ENCODE peak calls at places on chromosome 2, in ten cellular contexts. L is sigmoid colon, V is cardiac fibroblast, K is HFF-Myc, C is OCI-LY7, G is AG04450, I is transverse colon, J is right atrium auricular region, X is skeletal muscle cell, M is kidney. N is an unnamed sample.

GRCh38 chr2:46407852-46408455 is 71.4 kb upstream of the TMEM247 start:
- DNase-seq in L (no peak), V (no peak), K (no peak), C (no peak), G (no peak), I (no peak), J (no peak), X (no peak), M (no peak), N (no peak)

GRCh38 chr2:120312076-120312475 is 33.9 kb upstream of the INHBB start:
- DNase-seq in L (no peak), V (no peak), K (no peak), C (no peak), G (no peak), I (no peak), J (no peak), X (no peak), M (no peak), N (no peak)

GRCh38 chr2:214782671-214783070 is 26.8 kb downstream of the BARD1 start:
- DNase-seq in L (no peak), V (no peak), K (no peak), C (no peak), G (no peak), I (no peak), J (no peak), X (no peak), M (no peak), N (no peak)

GRCh38 chr2:10917927-10918326 is 6.2 kb downstream of the KCNF1 start:
- DNase-seq in L (peak), V (no peak), K (no peak), C (no peak), G (no peak), I (no peak), J (no peak), X (no peak), M (no peak), N (no peak)

GRCh38 chr2:9106338-9107167 is 100.1 kb upstream of the ASAP2 start:
- DNase-seq in L (no peak), V (peak), K (no peak), C (no peak), G (no peak), I (no peak), J (no peak), X (no peak), M (no peak), N (no peak)

GRCh38 chr2:239081622-239082021 is 233.7 kb downstream of the TWIST2 start:
- DNase-seq in L (no peak), V (no peak), K (no peak), C (no peak), G (no peak), I (no peak), J (no peak), X (no peak), M (peak), N (no peak)

GRCh38 chr2:170812716-170813585 is 3.7 kb upstream of the GAD1 start:
- DNase-seq in L (no peak), V (peak), K (peak), C (peak), G (peak), I (no peak), J (no peak), X (peak), M (no peak), N (peak)

GRCh38 chr2:102301867-102302362 is 9.4 kb upstream of the IL1RL1 start:
- DNase-seq in L (no peak), V (peak), K (no peak), C (peak), G (no peak), I (peak), J (no peak), X (no peak), M (no peak), N (peak)

GRCh38 chr2:36238126-36238525 is 117.5 kb upstream of the CRIM1 start:
- DNase-seq in L (no peak), V (no peak), K (no peak), C (no peak), G (no peak), I (no peak), J (no peak), X (no peak), M (no peak), N (no peak)

GRCh38 chr2:203789613-203790012 is 78.0 kb upstream of the CTLA4 start:
- DNase-seq in L (no peak), V (peak), K (no peak), C (no peak), G (no peak), I (no peak), J (no peak), X (no peak), M (no peak), N (no peak)

GRCh38 chr2:26541401-26542193 is 63.7 kb upstream of the OTOF start:
- DNase-seq in L (peak), V (no peak), K (no peak), C (no peak), G (no peak), I (no peak), J (no peak), X (no peak), M (no peak), N (no peak)

GRCh38 chr2:156892449-156893335 is 364.8 kb upstream of the GALNT5 start:
- DNase-seq in L (no peak), V (peak), K (peak), C (peak), G (no peak), I (no peak), J (no peak), X (no peak), M (no peak), N (peak)

GRCh38 chr2:214808481-214808931 is 977 bp downstream of the BARD1 start:
- DNase-seq in L (no peak), V (no peak), K (no peak), C (peak), G (no peak), I (no peak), J (no peak), X (no peak), M (no peak), N (no peak)

GRCh38 chr2:85240055-85240454 is 87.7 kb downstream of the TGOLN2 start:
- DNase-seq in L (no peak), V (no peak), K (no peak), C (no peak), G (no peak), I (no peak), J (no peak), X (no peak), M (no peak), N (no peak)

GRCh38 chr2:173462908-173463840 is 108.5 kb downstream of the CDCA7 start:
- DNase-seq in L (no peak), V (no peak), K (no peak), C (no peak), G (no peak), I (peak), J (no peak), X (no peak), M (no peak), N (no peak)

GRCh38 chr2:44706584-44707553 is 234.6 kb upstream of the SIX3 start:
- DNase-seq in L (no peak), V (no peak), K (no peak), C (no peak), G (no peak), I (no peak), J (no peak), X (no peak), M (no peak), N (no peak)

GRCh38 chr2:219530048-219530963 is 13.3 kb downstream of the CHPF start:
- DNase-seq in L (peak), V (peak), K (peak), C (peak), G (peak), I (peak), J (peak), X (peak), M (peak), N (peak)

GRCh38 chr2:240506406-240507059 is 51.3 kb downstream of the ANKMY1 start:
- DNase-seq in L (no peak), V (no peak), K (no peak), C (no peak), G (no peak), I (no peak), J (peak), X (no peak), M (no peak), N (no peak)

GRCh38 chr2:54997826-54998225 is 52.4 kb downstream of the RTN4 start:
- DNase-seq in L (no peak), V (no peak), K (no peak), C (no peak), G (no peak), I (no peak), J (no peak), X (no peak), M (no peak), N (no peak)

GRCh38 chr2:61114147-61114546 is 47.8 kb upstream of the C2orf74 start:
- DNase-seq in L (no peak), V (no peak), K (no peak), C (no peak), G (no peak), I (no peak), J (no peak), X (no peak), M (no peak), N (no peak)

GRCh38 chr2:18356676-18357075 is 203.8 kb downstream of the RDH14 start:
- DNase-seq in L (no peak), V (peak), K (no peak), C (no peak), G (no peak), I (no peak), J (no peak), X (no peak), M (no peak), N (no peak)

GRCh38 chr2:69641887-69642708 is 1.4 kb downstream of the AAK1 start:
- DNase-seq in L (no peak), V (no peak), K (no peak), C (no peak), G (no peak), I (no peak), J (no peak), X (no peak), M (no peak), N (peak)

GRCh38 chr2:98134138-98134537 is 47.2 kb downstream of the VWA3B start:
- DNase-seq in L (no peak), V (no peak), K (no peak), C (no peak), G (no peak), I (no peak), J (no peak), X (peak), M (no peak), N (no peak)

GRCh38 chr2:51247252-51247651 is 215.3 kb upstream of the NRXN1 start:
- DNase-seq in L (no peak), V (no peak), K (no peak), C (no peak), G (no peak), I (no peak), J (no peak), X (no peak), M (no peak), N (no peak)

GRCh38 chr2:18991177-18992168 is 366.9 kb downstream of the OSR1 start:
- DNase-seq in L (peak), V (peak), K (no peak), C (no peak), G (peak), I (peak), J (peak), X (peak), M (no peak), N (no peak)

GRCh38 chr2:217478831-217479435 is 523.9 kb downstream of the TNS1 start:
- DNase-seq in L (no peak), V (no peak), K (no peak), C (no peak), G (no peak), I (no peak), J (no peak), X (no peak), M (no peak), N (no peak)

GRCh38 chr2:39743170-39743851 is 35.7 kb downstream of the THUMPD2 start:
- DNase-seq in L (no peak), V (peak), K (no peak), C (no peak), G (no peak), I (no peak), J (no peak), X (no peak), M (no peak), N (no peak)

GRCh38 chr2:136114392-136114791 is 3.6 kb downstream of the CXCR4 start:
- DNase-seq in L (no peak), V (no peak), K (no peak), C (no peak), G (no peak), I (no peak), J (no peak), X (no peak), M (no peak), N (peak)

GRCh38 chr2:9288681-9289338 is 82.2 kb downstream of the ASAP2 start:
- DNase-seq in L (no peak), V (peak), K (no peak), C (no peak), G (no peak), I (no peak), J (no peak), X (no peak), M (no peak), N (no peak)

GRCh38 chr2:44045061-44045460 is 49.3 kb upstream of the LRPPRC start:
- DNase-seq in L (no peak), V (no peak), K (no peak), C (no peak), G (no peak), I (no peak), J (no peak), X (no peak), M (no peak), N (no peak)

GRCh38 chr2:30334738-30335426 is 103.5 kb downstream of the LBH start:
- DNase-seq in L (no peak), V (no peak), K (no peak), C (peak), G (no peak), I (no peak), J (no peak), X (no peak), M (peak), N (peak)

GRCh38 chr2:138742446-138743057 is 37.6 kb downstream of the NXPH2 start:
- DNase-seq in L (no peak), V (no peak), K (no peak), C (no peak), G (no peak), I (no peak), J (no peak), X (peak), M (no peak), N (no peak)

GRCh38 chr2:43222472-43223146 is 3.8 kb downstream of the ZFP36L2 start:
- DNase-seq in L (no peak), V (peak), K (no peak), C (no peak), G (no peak), I (no peak), J (no peak), X (no peak), M (no peak), N (peak)

GRCh38 chr2:43136862-43137261 is 89.5 kb downstream of the ZFP36L2 start:
- DNase-seq in L (no peak), V (no peak), K (no peak), C (peak), G (no peak), I (no peak), J (no peak), X (no peak), M (peak), N (peak)

GRCh38 chr2:235637906-235638305 is 144.1 kb downstream of the AGAP1 start:
- DNase-seq in L (no peak), V (no peak), K (no peak), C (no peak), G (no peak), I (peak), J (no peak), X (no peak), M (no peak), N (no peak)

GRCh38 chr2:130252880-130253645 is 54.8 kb upstream of the TUBA3E start:
- DNase-seq in L (no peak), V (peak), K (no peak), C (no peak), G (no peak), I (peak), J (no peak), X (no peak), M (peak), N (no peak)

GRCh38 chr2:134946073-134946472 is 27.5 kb downstream of the CCNT2 start:
- DNase-seq in L (no peak), V (no peak), K (no peak), C (no peak), G (no peak), I (no peak), J (no peak), X (no peak), M (no peak), N (no peak)

GRCh38 chr2:134944975-134945374 is 26.4 kb downstream of the CCNT2 start:
- DNase-seq in L (no peak), V (no peak), K (no peak), C (no peak), G (no peak), I (no peak), J (no peak), X (no peak), M (no peak), N (no peak)

GRCh38 chr2:134943540-134943939 is 24.9 kb downstream of the CCNT2 start:
- DNase-seq in L (no peak), V (no peak), K (no peak), C (peak), G (no peak), I (no peak), J (no peak), X (no peak), M (no peak), N (no peak)
- H3K4me3 ChIP-seq in L (no peak), V (no peak), K (no peak), C (no peak), G (no peak), I (no peak), J (no peak), X (no peak), M (no peak), N (no peak)

DNA sequence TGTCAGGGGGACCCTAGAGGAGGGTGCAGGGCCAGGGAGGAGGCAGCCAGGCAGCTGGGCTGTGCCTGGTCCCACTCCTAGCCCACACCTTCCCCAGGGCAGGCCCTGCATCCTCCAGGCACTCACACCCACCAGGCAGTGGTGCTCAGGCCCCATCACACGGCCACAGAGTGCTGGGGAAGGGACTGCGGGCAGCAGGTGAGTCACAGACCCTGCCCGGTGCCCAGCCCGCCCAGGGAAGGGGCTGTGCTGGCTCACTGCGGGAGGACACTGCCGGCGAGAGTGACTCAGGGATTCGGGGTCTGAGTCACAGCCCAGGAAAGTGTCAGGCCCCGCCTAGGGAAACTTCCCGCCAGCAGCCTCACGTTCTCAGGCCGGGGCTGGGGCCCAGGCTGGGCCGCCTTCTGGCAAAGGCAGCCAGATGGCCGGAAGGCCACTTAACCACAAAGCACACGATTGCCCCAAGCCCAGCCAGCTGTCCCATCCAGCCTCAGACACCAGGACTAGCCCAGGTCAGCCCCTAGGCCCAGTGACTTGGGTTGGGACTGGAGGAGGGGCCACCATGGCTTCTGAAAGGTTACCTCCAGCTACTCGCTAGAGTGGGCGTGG is 42.2 kb downstream of the BIN1 start:
- DNase-seq in L (peak), V (peak), K (peak), C (no peak), G (peak), I (peak), J (peak), X (peak), M (peak), N (no peak)
- H3K4me3 ChIP-seq in L (no peak), V (no peak), K (no peak), C (no peak), G (peak), I (no peak), J (no peak), X (no peak), M (no peak), N (no peak)

GRCh38 chr2:166773268-166773949 is 114.9 kb upstream of the XIRP2 start:
- DNase-seq in L (no peak), V (no peak), K (no peak), C (no peak), G (no peak), I (no peak), J (no peak), X (no peak), M (no peak), N (no peak)
- H3K4me3 ChIP-seq in L (no peak), V (no peak), K (no peak), C (no peak), G (no peak), I (no peak), J (no peak), X (no peak), M (no peak), N (no peak)

GRCh38 chr2:201807452-201807980 is 1.2 kb downstream of the CDK15 start:
- DNase-seq in L (peak), V (peak), K (no peak), C (no peak), G (no peak), I (no peak), J (peak), X (peak), M (peak), N (no peak)

GRCh38 chr2:201806442-201806841 is at the start of gene CDK15:
- DNase-seq in L (peak), V (peak), K (no peak), C (no peak), G (no peak), I (no peak), J (no peak), X (peak), M (peak), N (no peak)

GRCh38 chr2:201809633-201810032 is 3.3 kb downstream of the CDK15 start:
- DNase-seq in L (no peak), V (no peak), K (no peak), C (no peak), G (no peak), I (no peak), J (no peak), X (no peak), M (no peak), N (no peak)

GRCh38 chr2:201810592-201810991 is 4.3 kb downstream of the CDK15 start:
- DNase-seq in L (no peak), V (no peak), K (no peak), C (no peak), G (no peak), I (no peak), J (no peak), X (no peak), M (no peak), N (no peak)

GRCh38 chr2:201808070-201808469 is 1.7 kb downstream of the CDK15 start:
- DNase-seq in L (no peak), V (no peak), K (no peak), C (no peak), G (no peak), I (no peak), J (no peak), X (no peak), M (no peak), N (no peak)
- H3K4me3 ChIP-seq in L (no peak), V (no peak), K (no peak), C (no peak), G (peak), I (no peak), J (no peak), X (no peak), M (no peak), N (no peak)

GRCh38 chr2:20108655-20109396 is 57.4 kb upstream of the LAPTM4A start:
- DNase-seq in L (no peak), V (peak), K (no peak), C (no peak), G (no peak), I (peak), J (no peak), X (peak), M (no peak), N (no peak)

GRCh38 chr2:20104900-20105545 is 53.6 kb upstream of the LAPTM4A start:
- DNase-seq in L (no peak), V (no peak), K (no peak), C (no peak), G (no peak), I (no peak), J (no peak), X (no peak), M (peak), N (no peak)

GRCh38 chr2:20107776-20108175 is 56.3 kb upstream of the LAPTM4A start:
- DNase-seq in L (no peak), V (no peak), K (no peak), C (no peak), G (no peak), I (no peak), J (no peak), X (no peak), M (no peak), N (no peak)

GRCh38 chr2:20103514-20103913 is 52.1 kb upstream of the LAPTM4A start:
- DNase-seq in L (no peak), V (peak), K (no peak), C (no peak), G (no peak), I (no peak), J (no peak), X (no peak), M (no peak), N (no peak)

DNA sequence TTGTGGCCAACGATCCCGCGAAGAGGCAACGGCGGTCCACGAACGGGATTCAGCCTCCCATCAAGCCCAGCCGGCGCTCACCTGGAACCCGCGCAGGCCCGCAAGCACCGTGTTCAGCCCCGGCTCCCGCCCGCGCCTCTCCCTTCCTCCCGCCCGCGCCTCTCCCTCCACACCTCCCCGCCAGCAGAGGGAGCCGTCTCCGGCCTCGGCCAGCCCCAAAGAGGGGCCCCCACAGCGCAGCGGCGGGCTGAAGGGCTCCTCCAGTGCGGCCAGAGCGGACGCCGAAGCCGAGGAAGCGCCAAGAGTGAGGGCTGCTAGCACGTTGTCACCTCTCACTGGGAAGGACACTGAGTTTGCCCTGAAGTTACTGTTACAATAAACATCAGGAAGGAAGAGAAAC is 55.3 kb upstream of the LAPTM4A start:
- DNase-seq in L (no peak), V (no peak), K (no peak), C (no peak), G (no peak), I (peak), J (no peak), X (no peak), M (peak), N (no peak)
- H3K4me3 ChIP-seq in L (no peak), V (no peak), K (no peak), C (no peak), G (peak), I (no peak), J (no peak), X (no peak), M (peak), N (no peak)